ENCODE peak calls at places on chromosomes 3 and 15, in seven cellular contexts. J is tibial artery; C is substantia nigra; H is non-pigmented ciliary epithelial cell; D is AG08395; P is stimulated activated CD4-positive, alpha-beta T cell treated with anti-CD3 and anti-CD28 coated beads, Interleukin-12 subunit alpha, Interleukin-12 subunit beta, amount 100 ng/mL, for 48 hours; B is colonic mucosa. M is an unnamed sample.

GRCh38 chr3:124261301-124261700 is 269.4 kb upstream of the ROPN1 start:
- DNase-seq in J (no peak), C (no peak), H (no peak), D (no peak), P (no peak), B (no peak), M (no peak)

GRCh38 chr3:21718161-21718765 is 32.7 kb downstream of the ZNF385D start:
- DNase-seq in J (no peak), C (no peak), H (peak; percentile 97), D (peak; percentile 94), P (no peak), B (no peak), M (no peak)

GRCh38 chr15:65032823-65033537 is 3.5 kb upstream of the MTFMT start:
- DNase-seq in J (peak; percentile 47), C (peak; percentile 24), H (no peak), D (peak; percentile 62), P (no peak), B (peak; percentile 80), M (peak; percentile 52)

GRCh38 chr3:9700536-9700935 is 3.1 kb upstream of the CPNE9 start:
- DNase-seq in J (no peak), C (no peak), H (no peak), D (no peak), P (no peak), B (no peak), M (no peak)

GRCh38 chr15:65058394-65059368 is 9.1 kb downstream of the RASL12 start:
- DNase-seq in J (no peak), C (peak; percentile 47), H (no peak), D (no peak), P (no peak), B (no peak), M (peak; percentile 58)

GRCh38 chr3:128197855-128198254 is 44.6 kb downstream of the EEFSEC start:
- DNase-seq in J (no peak), C (no peak), H (no peak), D (no peak), P (no peak), B (no peak), M (peak; percentile 55)

GRCh38 chr15:52790941-52791751 is 1.0 kb upstream of the ONECUT1 start:
- DNase-seq in J (no peak), C (no peak), H (no peak), D (no peak), P (no peak), B (no peak), M (no peak)

GRCh38 chr15:71152542-71152941 is 37.3 kb downstream of the THSD4 start:
- DNase-seq in J (no peak), C (no peak), H (no peak), D (no peak), P (no peak), B (no peak), M (no peak)

GRCh38 chr15:89998141-89998661 is 2.9 kb upstream of the ZNF710 start:
- DNase-seq in J (no peak), C (no peak), H (peak; percentile 42), D (peak; percentile 69), P (no peak), B (no peak), M (no peak)

GRCh38 chr3:193640165-193640706 is 47.2 kb downstream of the OPA1 start:
- DNase-seq in J (no peak), C (no peak), H (no peak), D (no peak), P (no peak), B (no peak), M (no peak)

GRCh38 chr3:38455639-38456430 is 2.1 kb downstream of the ACVR2B start:
- DNase-seq in J (no peak), C (no peak), H (no peak), D (no peak), P (no peak), B (no peak), M (no peak)

GRCh38 chr3:4759689-4760312 is 219.4 kb upstream of the BHLHE40 start:
- DNase-seq in J (no peak), C (no peak), H (no peak), D (no peak), P (no peak), B (no peak), M (no peak)

GRCh38 chr3:17290894-17291293 is 406.1 kb downstream of the PLCL2 start:
- DNase-seq in J (no peak), C (no peak), H (no peak), D (no peak), P (no peak), B (no peak), M (no peak)